ENCODE peak calls at places on chromosomes 13 and 19, in five cellular contexts. R is ACHN; B is stimulated activated CD8-positive, alpha-beta memory T cell treated with anti-CD3 and anti-CD28 coated beads, Interleukin-15, amount 100 ng/mL, for 4 hours; S is HTR-8/SVneo; Z is NCI-H774. M is an unnamed sample.

GRCh38 chr19:1102407-1103106 is 1.2 kb upstream of the GPX4 start:
- DNase-seq in S (peak), Z (no peak), R (peak), B (peak), M (no peak)

GRCh38 chr19:30752201-30752600 is 380.0 kb downstream of the ZNF536 start:
- DNase-seq in B (no peak), S (no peak), Z (no peak), R (no peak), M (no peak)

GRCh38 chr19:35000647-35001501 is 751 bp downstream of the GRAMD1A start:
- DNase-seq in S (no peak), R (peak), Z (peak), B (peak), M (no peak)

GRCh38 chr13:44703371-44703770 is 127.2 kb upstream of the TSC22D1 start:
- DNase-seq in R (peak), B (no peak), S (peak), Z (no peak), M (no peak)

GRCh38 chr19:34508540-34508939 is 27.0 kb downstream of the WTIP start:
- DNase-seq in S (no peak), B (no peak), R (no peak), Z (no peak), M (no peak)

GRCh38 chr13:41060723-41061074 is 610 bp upstream of the WBP4 start:
- DNase-seq in B (peak), R (peak), S (peak), Z (peak), M (peak)

GRCh38 chr13:110371550-110372465 is 64.7 kb downstream of the COL4A2 start:
- DNase-seq in Z (no peak), R (peak), B (no peak), S (no peak), M (peak)

GRCh38 chr19:56314018-56314583 is 538 bp downstream of the ZSCAN5A start:
- DNase-seq in B (no peak), Z (peak), S (peak), R (no peak), M (no peak)

GRCh38 chr19:3338541-3339181 is 27.7 kb upstream of the NFIC start:
- DNase-seq in B (peak), S (no peak), Z (peak), R (no peak), M (peak)

GRCh38 chr19:41551711-41552110 is 24.3 kb upstream of the CEACAM21 start:
- DNase-seq in R (no peak), Z (no peak), S (no peak), B (no peak), M (no peak)

GRCh38 chr13:47215741-47216140 is 318.9 kb upstream of the HTR2A start:
- DNase-seq in R (peak), B (no peak), S (peak), Z (no peak), M (no peak)

GRCh38 chr13:99033814-99034213 is 56.0 kb upstream of the DOCK9 start:
- DNase-seq in R (peak), Z (peak), S (peak), B (no peak), M (no peak)

GRCh38 chr13:111534646-111535461 is 214.4 kb downstream of the TEX29 start:
- DNase-seq in S (no peak), R (no peak), B (no peak), Z (peak), M (no peak)

GRCh38 chr19:38730470-38730730 is 13.9 kb downstream of the CAPN12 start:
- DNase-seq in S (no peak), B (no peak), R (no peak), Z (no peak), M (no peak)

GRCh38 chr13:40535345-40535836 is 131.1 kb downstream of the FOXO1 start:
- DNase-seq in S (no peak), R (no peak), B (no peak), Z (no peak), M (no peak)

GRCh38 chr13:112893570-112894422 is 75.2 kb upstream of the MCF2L start:
- DNase-seq in Z (peak), B (no peak), R (peak), S (peak), M (peak)

GRCh38 chr19:6608950-6609349 is 18.0 kb upstream of the CD70 start:
- DNase-seq in B (no peak), R (peak), S (no peak), Z (no peak), M (no peak)